ENCODE peak calls at places on chromosome 11, in six cellular contexts. One of them, this sample, is unnamed.

GRCh38 chr11:131666006-131666405 is 295.6 kb downstream of the NTM start:
- DNase-seq in substantia nigra: no peak
- DNase-seq in non-pigmented ciliary epithelial cell: no peak
- DNase-seq in stimulated activated CD4-positive, alpha-beta T cell treated with anti-CD3 and anti-CD28 coated beads, Interleukin-4, amount 100 ng/mL, for 48 hours: no peak
- DNase-seq in GM12878: no peak
- DNase-seq in NCI-H460: no peak
- DNase-seq in this sample: no peak

GRCh38 chr11:12017865-12018453 is 9.5 kb upstream of the DKK3 start:
- DNase-seq in stimulated activated CD4-positive, alpha-beta T cell treated with anti-CD3 and anti-CD28 coated beads, Interleukin-4, amount 100 ng/mL, for 48 hours: no peak
- DNase-seq in NCI-H460: no peak
- DNase-seq in substantia nigra: no peak
- DNase-seq in non-pigmented ciliary epithelial cell: no peak
- DNase-seq in GM12878: no peak
- DNase-seq in this sample: no peak

GRCh38 chr11:11841605-11842425 is at the start of gene USP47:
- DNase-seq in substantia nigra: peak
- DNase-seq in GM12878: no peak
- DNase-seq in NCI-H460: peak
- DNase-seq in stimulated activated CD4-positive, alpha-beta T cell treated with anti-CD3 and anti-CD28 coated beads, Interleukin-4, amount 100 ng/mL, for 48 hours: peak
- DNase-seq in non-pigmented ciliary epithelial cell: no peak
- DNase-seq in this sample: no peak

GRCh38 chr11:32288276-32288675 is 147.1 kb downstream of the WT1 start:
- DNase-seq in non-pigmented ciliary epithelial cell: no peak
- DNase-seq in NCI-H460: no peak
- DNase-seq in GM12878: no peak
- DNase-seq in substantia nigra: no peak
- DNase-seq in stimulated activated CD4-positive, alpha-beta T cell treated with anti-CD3 and anti-CD28 coated beads, Interleukin-4, amount 100 ng/mL, for 48 hours: no peak
- DNase-seq in this sample: no peak

GRCh38 chr11:119493712-119494111 is 70.7 kb upstream of the THY1 start:
- DNase-seq in GM12878: no peak
- DNase-seq in NCI-H460: no peak
- DNase-seq in substantia nigra: no peak
- DNase-seq in non-pigmented ciliary epithelial cell: no peak
- DNase-seq in stimulated activated CD4-positive, alpha-beta T cell treated with anti-CD3 and anti-CD28 coated beads, Interleukin-4, amount 100 ng/mL, for 48 hours: no peak
- DNase-seq in this sample: no peak

GRCh38 chr11:114132944-114133394 is 73.5 kb downstream of the ZBTB16 start:
- DNase-seq in substantia nigra: no peak
- DNase-seq in non-pigmented ciliary epithelial cell: no peak
- DNase-seq in NCI-H460: no peak
- DNase-seq in stimulated activated CD4-positive, alpha-beta T cell treated with anti-CD3 and anti-CD28 coated beads, Interleukin-4, amount 100 ng/mL, for 48 hours: no peak
- DNase-seq in GM12878: no peak
- DNase-seq in this sample: no peak

GRCh38 chr11:34754171-34754823 is 133.4 kb downstream of the EHF start:
- DNase-seq in stimulated activated CD4-positive, alpha-beta T cell treated with anti-CD3 and anti-CD28 coated beads, Interleukin-4, amount 100 ng/mL, for 48 hours: no peak
- DNase-seq in non-pigmented ciliary epithelial cell: no peak
- DNase-seq in GM12878: no peak
- DNase-seq in NCI-H460: peak
- DNase-seq in substantia nigra: no peak
- DNase-seq in this sample: no peak

GRCh38 chr11:44589301-44589700 is 23.8 kb downstream of the CD82 start:
- DNase-seq in stimulated activated CD4-positive, alpha-beta T cell treated with anti-CD3 and anti-CD28 coated beads, Interleukin-4, amount 100 ng/mL, for 48 hours: no peak
- DNase-seq in NCI-H460: no peak
- DNase-seq in non-pigmented ciliary epithelial cell: peak
- DNase-seq in substantia nigra: peak
- DNase-seq in GM12878: no peak
- DNase-seq in this sample: no peak

GRCh38 chr11:75132080-75132479 is 18.8 kb upstream of the SLCO2B1 start:
- DNase-seq in substantia nigra: no peak
- DNase-seq in stimulated activated CD4-positive, alpha-beta T cell treated with anti-CD3 and anti-CD28 coated beads, Interleukin-4, amount 100 ng/mL, for 48 hours: no peak
- DNase-seq in non-pigmented ciliary epithelial cell: no peak
- DNase-seq in NCI-H460: no peak
- DNase-seq in GM12878: no peak
- DNase-seq in this sample: no peak

GRCh38 chr11:82874646-82875523 is 25.3 kb downstream of the PRCP start:
- DNase-seq in NCI-H460: no peak
- DNase-seq in stimulated activated CD4-positive, alpha-beta T cell treated with anti-CD3 and anti-CD28 coated beads, Interleukin-4, amount 100 ng/mL, for 48 hours: no peak
- DNase-seq in GM12878: no peak
- DNase-seq in substantia nigra: no peak
- DNase-seq in non-pigmented ciliary epithelial cell: no peak
- DNase-seq in this sample: no peak

GRCh38 chr11:125935629-125936199 is 10.1 kb upstream of the VSIG10L2 start:
- DNase-seq in stimulated activated CD4-positive, alpha-beta T cell treated with anti-CD3 and anti-CD28 coated beads, Interleukin-4, amount 100 ng/mL, for 48 hours: no peak
- DNase-seq in substantia nigra: no peak
- DNase-seq in NCI-H460: no peak
- DNase-seq in non-pigmented ciliary epithelial cell: no peak
- DNase-seq in GM12878: no peak
- DNase-seq in this sample: no peak

GRCh38 chr11:102497061-102497460 is 33.5 kb downstream of the MMP7 start:
- DNase-seq in substantia nigra: no peak
- DNase-seq in NCI-H460: no peak
- DNase-seq in non-pigmented ciliary epithelial cell: peak
- DNase-seq in stimulated activated CD4-positive, alpha-beta T cell treated with anti-CD3 and anti-CD28 coated beads, Interleukin-4, amount 100 ng/mL, for 48 hours: no peak
- DNase-seq in GM12878: no peak
- DNase-seq in this sample: no peak

GRCh38 chr11:134120143-134120850 is 51.4 kb downstream of the JAM3 start:
- DNase-seq in GM12878: no peak
- DNase-seq in substantia nigra: peak
- DNase-seq in stimulated activated CD4-positive, alpha-beta T cell treated with anti-CD3 and anti-CD28 coated beads, Interleukin-4, amount 100 ng/mL, for 48 hours: no peak
- DNase-seq in NCI-H460: no peak
- DNase-seq in non-pigmented ciliary epithelial cell: peak
- DNase-seq in this sample: no peak

GRCh38 chr11:35798983-35799382 is 136.4 kb downstream of the TRIM44 start:
- DNase-seq in stimulated activated CD4-positive, alpha-beta T cell treated with anti-CD3 and anti-CD28 coated beads, Interleukin-4, amount 100 ng/mL, for 48 hours: no peak
- DNase-seq in substantia nigra: no peak
- DNase-seq in non-pigmented ciliary epithelial cell: no peak
- DNase-seq in GM12878: no peak
- DNase-seq in NCI-H460: no peak
- DNase-seq in this sample: no peak